ENCODE peak calls at places on chromosome 3, in four cellular contexts. B is body of pancreas, I is NB4, O is GM12891. J is an unnamed sample.

GRCh38 chr3:139941580-139941979 is 6.6 kb downstream of the CLSTN2 start:
- DNase-seq in B (no peak), I (no peak), O (no peak), J (no peak)

GRCh38 chr3:139764069-139764905 is 86.5 kb upstream of the NMNAT3 start:
- DNase-seq in B (no peak), I (no peak), O (no peak), J (no peak)

GRCh38 chr3:16906679-16907078 is 21.9 kb downstream of the PLCL2 start:
- DNase-seq in B (no peak), I (no peak), O (no peak), J (no peak)

GRCh38 chr3:125125822-125126245 is 70.0 kb upstream of the HEG1 start:
- DNase-seq in B (peak), I (peak), O (no peak), J (peak)

GRCh38 chr3:159260049-159260662 is 458.3 kb downstream of the MFSD1 start:
- DNase-seq in B (peak), I (peak), O (no peak), J (no peak)

GRCh38 chr3:138396752-138397410 is 37.5 kb upstream of the ESYT3 start:
- DNase-seq in B (no peak), I (peak), O (no peak), J (no peak)

GRCh38 chr3:59424268-59425010 is 374.6 kb upstream of the CFAP20DC start:
- DNase-seq in B (no peak), I (no peak), O (no peak), J (no peak)

GRCh38 chr3:108477511-108478147 is 32.8 kb downstream of the MYH15 start:
- DNase-seq in B (peak), I (peak), O (peak), J (no peak)

GRCh38 chr3:24149032-24149431 is 203.9 kb downstream of the NR1D2 start:
- DNase-seq in B (no peak), I (no peak), O (no peak), J (no peak)

GRCh38 chr3:62965311-62965710 is 90.1 kb upstream of the CADPS start:
- DNase-seq in B (no peak), I (no peak), O (no peak), J (no peak)

GRCh38 chr3:158492685-158493084 is 78.3 kb upstream of the MLF1 start:
- DNase-seq in B (no peak), I (no peak), O (no peak), J (no peak)

GRCh38 chr3:13262493-13263211 is 157.5 kb downstream of the NUP210 start:
- DNase-seq in B (no peak), I (peak), O (no peak), J (no peak)

GRCh38 chr3:157830865-157831264 is 275.4 kb downstream of the SHOX2 start:
- DNase-seq in B (no peak), I (no peak), O (no peak), J (no peak)

GRCh38 chr3:69784854-69785523 is 45.7 kb downstream of the MITF start:
- DNase-seq in B (peak), I (no peak), O (no peak), J (peak)

GRCh38 chr3:147191795-147192385 is 214.5 kb downstream of the ZIC4 start:
- DNase-seq in B (peak), I (peak), O (no peak), J (peak)

GRCh38 chr3:161026612-161027217 is 78.4 kb downstream of the B3GALNT1 start:
- DNase-seq in B (no peak), I (no peak), O (no peak), J (no peak)

GRCh38 chr3:64214002-64214696 is 11.1 kb downstream of the PRICKLE2 start:
- DNase-seq in B (peak), I (no peak), O (no peak), J (peak)

GRCh38 chr3:148366743-148367410 is 330.8 kb upstream of the AGTR1 start:
- DNase-seq in B (no peak), I (no peak), O (no peak), J (no peak)

GRCh38 chr3:40505599-40506462 is at the start of gene ZNF620:
- DNase-seq in B (peak), I (peak), O (peak), J (peak)
- TF ChIP-seq POLR2A in B (peak), I (no peak), O (no peak), J (no peak)

DNA sequence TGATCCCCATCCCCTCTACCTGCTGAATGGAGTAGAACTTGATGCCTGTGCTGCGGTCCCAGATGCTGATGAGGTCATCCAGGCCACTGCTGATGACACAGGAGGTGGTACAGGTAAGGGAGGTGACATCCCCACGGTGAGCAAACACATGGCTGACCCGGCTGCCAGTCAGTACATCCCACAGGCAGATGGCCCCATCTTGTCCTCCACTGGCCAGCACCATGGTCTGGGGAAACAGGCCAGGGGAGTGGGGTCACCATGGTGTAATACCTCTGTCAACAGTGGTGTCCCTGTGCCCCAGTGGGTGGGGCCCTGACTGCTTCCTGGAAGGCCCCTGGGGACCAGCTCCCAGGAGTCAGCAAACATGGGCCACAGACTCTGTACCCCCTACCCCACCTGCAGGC is 33.3 kb downstream of the PTPN23 start:
- DNase-seq in B (no peak), I (no peak), O (no peak), J (no peak)
- TF ChIP-seq POLR2A in B (no peak), I (no peak), O (peak), J (no peak)

GRCh38 chr3:127679534-127680145 is 6.9 kb downstream of the ABTB1 start:
- DNase-seq in B (no peak), I (no peak), O (no peak), J (no peak)
- TF ChIP-seq POLR2A in B (no peak), I (no peak), O (no peak), J (no peak)

GRCh38 chr3:15860014-15860934 is 62.5 kb upstream of the ANKRD28 start:
- DNase-seq in B (peak), I (peak), O (no peak), J (peak)

GRCh38 chr3:15858547-15859506 is 61.0 kb upstream of the ANKRD28 start:
- DNase-seq in B (peak), I (peak), O (peak), J (peak)

GRCh38 chr3:15861163-15861562 is 63.4 kb upstream of the ANKRD28 start:
- DNase-seq in B (no peak), I (no peak), O (no peak), J (no peak)

DNA sequence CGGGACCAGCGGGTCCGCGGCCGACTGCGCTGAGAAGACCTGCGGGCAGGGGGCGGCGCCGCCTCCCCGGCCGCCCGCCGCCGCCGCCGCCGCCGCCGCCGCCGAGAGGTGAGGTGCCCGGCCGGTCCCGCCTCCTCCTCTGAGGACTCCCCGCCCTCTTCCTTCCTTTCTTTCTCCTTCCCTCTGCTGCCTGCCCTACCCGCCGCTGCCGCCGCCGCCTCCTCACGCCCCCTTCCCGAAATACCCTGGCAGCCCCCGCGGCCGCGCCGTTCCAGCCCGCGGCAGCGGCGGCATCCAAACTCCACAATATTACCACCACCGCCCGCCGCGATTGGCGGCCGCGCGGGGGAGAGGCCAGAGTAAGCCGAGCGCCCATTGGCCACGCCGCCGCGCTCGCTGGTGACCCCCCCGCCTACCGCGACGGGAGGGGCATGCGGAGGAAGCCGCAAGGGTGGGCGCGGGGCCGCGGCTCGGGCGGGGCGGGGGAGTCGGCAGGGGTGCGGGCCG is 61.8 kb upstream of the ANKRD28 start:
- DNase-seq in B (peak), I (peak), O (peak), J (peak)
- TF ChIP-seq POLR2A in B (peak), I (peak), O (no peak), J (no peak)

GRCh38 chr3:122325769-122326168 is 721 bp downstream of the CSTA start:
- DNase-seq in B (no peak), I (no peak), O (no peak), J (no peak)

GRCh38 chr3:122322095-122323075 is 2.7 kb upstream of the CSTA start:
- DNase-seq in B (no peak), I (no peak), O (no peak), J (no peak)

GRCh38 chr3:122324871-122325323 is at the start of gene CSTA:
- DNase-seq in B (no peak), I (peak), O (no peak), J (no peak)
- TF ChIP-seq POLR2A in B (no peak), I (peak), O (no peak), J (no peak)

GRCh38 chr3:52483577-52484495 is 11.3 kb upstream of the STAB1 start:
- DNase-seq in B (no peak), I (no peak), O (no peak), J (no peak)

GRCh38 chr3:52481819-52482521 is 13.2 kb upstream of the STAB1 start:
- DNase-seq in B (no peak), I (peak), O (no peak), J (no peak)

GRCh38 chr3:52480768-52481715 is 14.1 kb upstream of the STAB1 start:
- DNase-seq in B (no peak), I (no peak), O (no peak), J (no peak)

GRCh38 chr3:52484680-52485461 is 10.3 kb upstream of the STAB1 start:
- DNase-seq in B (no peak), I (no peak), O (no peak), J (no peak)

DNA sequence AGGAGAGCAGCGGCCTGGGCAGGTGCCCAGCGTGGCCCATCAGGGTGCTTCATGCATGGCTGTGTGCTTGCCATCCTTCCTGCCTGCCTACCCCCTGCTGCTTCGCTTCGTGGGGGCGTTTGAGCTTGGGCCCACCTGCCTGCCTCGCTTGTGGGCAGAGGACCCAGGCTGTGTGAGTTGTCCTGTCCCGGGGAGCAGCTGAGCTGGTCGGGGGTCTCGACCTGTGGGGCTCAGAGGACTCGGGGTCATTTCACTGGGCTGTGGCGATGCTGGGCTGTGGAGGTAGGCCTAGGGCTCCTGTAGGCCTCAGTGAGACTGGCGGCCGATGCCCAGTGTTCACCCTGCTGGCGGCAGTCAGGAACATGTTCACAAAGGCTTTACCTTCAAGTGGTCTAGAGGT is 12.1 kb upstream of the STAB1 start:
- DNase-seq in B (no peak), I (no peak), O (no peak), J (no peak)
- TF ChIP-seq POLR2A in B (no peak), I (no peak), O (no peak), J (no peak)